ENCODE peak calls at places on chromosomes 13 and 19, in six cellular contexts. I is IMR-90, E is K562, H is A549, R is H1, P is HCT116. Z is an unnamed sample.

GRCh38 chr13:110546933-110547332 is 14.6 kb downstream of the RAB20 start:
- DNase-seq in E (no peak), I (peak; percentile 89), R (no peak), P (peak; percentile 84), H (peak; percentile 75), Z (no peak)

GRCh38 chr13:79406597-79406908 is 498 bp upstream of the RBM26 start:
- DNase-seq in E (no peak), H (no peak), I (no peak), R (no peak), P (no peak), Z (no peak)

GRCh38 chr13:23384111-23384510 is 49.4 kb downstream of the SACS start:
- DNase-seq in I (peak; percentile 90), R (no peak), P (no peak), H (no peak), E (no peak), Z (no peak)

GRCh38 chr13:97234742-97235141 is 12.6 kb downstream of the MBNL2 start:
- DNase-seq in R (no peak), H (no peak), E (no peak), P (no peak), I (no peak), Z (no peak)

GRCh38 chr13:28370448-28370847 is 124.5 kb downstream of the FLT1 start:
- DNase-seq in H (no peak), P (no peak), E (no peak), I (peak; percentile 59), R (no peak), Z (no peak)

GRCh38 chr13:64293923-64294322 is 2878.3 kb upstream of the PCDH20 start:
- DNase-seq in I (peak; percentile 28), H (no peak), E (no peak), P (no peak), R (no peak), Z (no peak)

GRCh38 chr19:4232614-4233281 is 3.4 kb downstream of the EBI3 start:
- DNase-seq in H (no peak), E (no peak), I (no peak), P (no peak), R (peak; percentile 55), Z (peak; percentile 67)

GRCh38 chr19:7516281-7516862 is 469 bp downstream of the ZNF358 start:
- DNase-seq in I (no peak), P (no peak), E (no peak), H (no peak), R (peak; percentile 51), Z (no peak)

GRCh38 chr13:46552302-46552680 is 679 bp upstream of the LRCH1 start:
- DNase-seq in I (no peak), E (no peak), R (no peak), P (no peak), H (no peak), Z (no peak)

DNA sequence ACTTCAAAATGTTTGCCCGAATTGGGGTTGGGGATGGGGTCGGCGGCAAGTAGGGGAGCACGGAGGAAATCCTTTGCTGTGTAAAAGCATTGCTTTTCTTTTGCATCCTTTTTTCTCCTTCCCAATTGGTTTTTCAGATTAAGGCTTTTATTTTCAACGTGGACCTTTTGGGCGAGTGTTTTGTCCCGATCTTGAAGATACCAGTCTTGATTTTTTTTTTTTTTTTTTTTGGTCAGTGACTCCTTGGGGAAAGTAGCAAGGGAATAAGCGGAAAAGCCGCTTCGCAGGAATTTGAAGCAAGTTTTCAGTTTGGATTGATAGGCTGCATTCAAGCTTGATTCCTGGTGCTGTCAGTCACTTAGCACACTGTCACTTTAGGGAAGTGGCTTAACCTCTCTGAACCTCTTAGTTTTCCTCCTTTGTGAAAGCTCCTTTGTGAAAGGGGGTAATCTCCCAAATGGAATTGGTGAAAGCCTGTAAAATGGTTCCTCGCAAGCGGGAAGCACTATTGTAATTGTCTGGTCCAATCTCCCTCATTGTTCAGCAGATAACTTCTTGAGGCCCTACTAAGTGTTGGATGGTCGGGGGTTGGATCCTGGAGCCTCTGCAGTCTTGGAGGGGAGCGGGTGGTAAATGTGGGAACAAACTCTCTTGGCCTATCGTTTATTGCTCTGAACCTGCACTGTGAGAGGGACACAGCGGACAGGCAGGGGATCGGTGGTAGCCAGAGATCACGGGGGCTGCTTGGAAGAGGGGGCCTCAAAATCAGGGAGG is 1.1 kb downstream of the SMARCA4 start:
- DNase-seq in I (peak; percentile 12), H (no peak), R (no peak), P (no peak), E (peak; percentile 18), Z (no peak)
- TF ChIP-seq RAD21 in I (no peak), H (no peak), R (no peak), P (no peak), E (no peak), Z (no peak)

GRCh38 chr13:113598481-113598880 is 13.9 kb downstream of the TFDP1 start:
- DNase-seq in R (no peak), P (no peak), H (no peak), E (no peak), I (no peak), Z (no peak)
- TF ChIP-seq RAD21 in R (no peak), P (no peak), H (no peak), E (no peak), I (no peak), Z (no peak)

GRCh38 chr19:2385053-2385721 is 25.1 kb downstream of the TMPRSS9 start:
- DNase-seq in R (peak; percentile 82), P (peak; percentile 97), E (peak; percentile 95), I (peak; percentile 79), H (peak; percentile 81), Z (peak; percentile 95)
- TF ChIP-seq RAD21 in R (no peak), P (no peak), E (peak; percentile 20), I (no peak), H (no peak), Z (no peak)

GRCh38 chr19:52662631-52663030 is 24.5 kb upstream of the ZNF83 start:
- DNase-seq in P (peak; percentile 33), R (no peak), H (no peak), E (no peak), I (no peak), Z (no peak)
- TF ChIP-seq RAD21 in P (no peak), R (no peak), H (no peak), E (no peak), I (no peak), Z (no peak)

GRCh38 chr19:17475541-17476115 is 5.3 kb downstream of the SLC27A1 start:
- DNase-seq in I (peak; percentile 61), R (no peak), E (no peak), P (peak; percentile 69), H (no peak), Z (no peak)
- TF ChIP-seq RAD21 in I (no peak), R (no peak), E (no peak), P (no peak), H (no peak), Z (no peak)

GRCh38 chr19:46745030-46745429 is 827 bp upstream of the FKRP start:
- DNase-seq in I (no peak), P (no peak), E (no peak), H (no peak), R (no peak), Z (no peak)
- TF ChIP-seq RAD21 in I (no peak), P (no peak), E (no peak), H (no peak), R (no peak), Z (no peak)

DNA sequence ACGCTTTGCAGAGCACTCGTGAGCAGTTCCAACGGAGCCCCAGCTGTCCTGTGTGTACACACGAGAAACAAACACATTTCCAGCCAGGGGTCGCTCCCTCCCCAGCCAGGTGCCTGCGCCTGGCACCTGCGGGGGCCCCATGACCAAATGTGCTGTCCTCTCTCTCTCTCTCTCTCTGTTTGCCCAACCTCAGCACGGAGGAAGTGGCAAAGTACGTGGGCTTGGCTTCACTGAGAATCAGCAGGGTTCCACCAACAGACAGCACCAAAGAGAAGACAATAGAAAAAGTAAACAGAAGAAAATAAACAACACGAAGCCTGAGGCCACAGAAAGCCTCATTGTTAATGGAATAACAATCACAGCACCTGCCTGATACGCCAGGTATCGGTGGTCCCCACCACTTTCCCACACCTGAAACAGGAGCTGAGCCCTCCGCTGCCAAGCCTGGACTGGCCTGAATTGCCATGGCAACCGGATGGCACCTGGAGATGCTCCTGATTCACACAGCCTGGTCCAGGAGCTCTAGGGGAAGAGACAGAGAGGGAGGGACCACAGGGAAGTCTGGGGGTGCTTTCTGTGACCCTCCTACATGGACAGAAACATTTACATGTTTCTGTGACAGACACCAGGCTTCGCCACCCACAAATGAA is 103.9 kb upstream of the CACNA1A start:
- DNase-seq in H (no peak), P (no peak), E (no peak), R (no peak), I (no peak), Z (no peak)
- TF ChIP-seq RAD21 in H (peak; percentile 37), P (peak; percentile 59), E (peak; percentile 45), R (peak; percentile 53), I (no peak), Z (no peak)

DNA sequence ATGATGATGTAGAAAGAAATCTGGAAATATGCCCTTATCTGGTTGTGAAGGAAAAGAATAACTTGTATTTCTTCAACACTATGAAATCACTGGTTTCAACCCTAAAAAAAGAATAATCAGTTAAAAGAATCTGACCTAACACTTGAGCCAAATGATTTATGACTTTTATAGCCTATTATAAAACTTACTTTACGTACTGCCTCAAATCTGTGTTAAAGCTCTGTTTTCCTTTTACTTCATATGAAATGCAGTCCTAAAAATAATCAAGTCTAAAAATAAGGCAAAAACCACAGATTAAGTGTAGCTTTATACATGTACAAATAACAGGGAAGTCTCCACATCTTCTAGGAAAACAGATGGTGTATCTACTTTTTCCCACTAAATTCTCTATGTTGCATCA is 101.4 kb downstream of the VWA8 start:
- DNase-seq in H (no peak), E (no peak), I (no peak), P (no peak), R (no peak), Z (no peak)
- TF ChIP-seq RAD21 in H (no peak), E (no peak), I (no peak), P (no peak), R (no peak), Z (no peak)